ENCODE peak calls at places on chromosome 13, in seven cellular contexts. J, U, S, P, Z, M and Q are unnamed samples.
A peak's percentile ranks its signal among the peaks of the same experiment; 100 is the strongest.

GRCh38 chr13:23630349-23631093 is 60.3 kb downstream of the TNFRSF19 start:
- DNase-seq in J (no peak), U (no peak), S (no peak), P (no peak), Z (no peak), M (no peak), Q (no peak)

GRCh38 chr13:100129605-100130004 is 40.7 kb downstream of the PCCA start:
- DNase-seq in J (no peak), U (no peak), S (no peak), P (no peak), Z (no peak), M (no peak), Q (no peak)

GRCh38 chr13:101231751-101232428 is 184.4 kb downstream of the NALCN start:
- DNase-seq in J (no peak), U (peak; percentile 8), S (no peak), P (no peak), Z (no peak), M (no peak), Q (no peak)

GRCh38 chr13:44921931-44922758 is 67.1 kb downstream of the NUFIP1 start:
- DNase-seq in J (peak; percentile 72), U (peak; percentile 90), S (peak; percentile 54), P (no peak), Z (peak; percentile 95), M (peak; percentile 64), Q (no peak)

GRCh38 chr13:43804461-43805070 is 17.8 kb upstream of the ENOX1 start:
- DNase-seq in J (peak; percentile 30), U (no peak), S (no peak), P (no peak), Z (peak; percentile 85), M (no peak), Q (peak; percentile 42)

GRCh38 chr13:99614465-99614885 is 113.2 kb downstream of the TM9SF2 start:
- DNase-seq in J (no peak), U (no peak), S (no peak), P (no peak), Z (peak; percentile 38), M (peak; percentile 39), Q (no peak)

GRCh38 chr13:44899967-44900366 is 89.3 kb downstream of the NUFIP1 start:
- DNase-seq in J (no peak), U (no peak), S (no peak), P (no peak), Z (peak; percentile 28), M (no peak), Q (no peak)

GRCh38 chr13:90738881-90739280 is 608.6 kb upstream of the MIR17HG start:
- DNase-seq in J (no peak), U (no peak), S (no peak), P (no peak), Z (peak; percentile 55), M (no peak), Q (no peak)

GRCh38 chr13:46595136-46595917 is 42.4 kb downstream of the LRCH1 start:
- DNase-seq in J (no peak), U (no peak), S (no peak), P (no peak), Z (peak; percentile 40), M (no peak), Q (no peak)

GRCh38 chr13:23271331-23271730 is 90.6 kb downstream of the SGCG start:
- DNase-seq in J (no peak), U (no peak), S (no peak), P (no peak), Z (no peak), M (no peak), Q (no peak)

GRCh38 chr13:49093376-49093775 is 117.7 kb downstream of the FNDC3A start:
- DNase-seq in J (no peak), U (no peak), S (no peak), P (no peak), Z (no peak), M (no peak), Q (no peak)

GRCh38 chr13:68050746-68051145 is 820.6 kb upstream of the PCDH9 start:
- DNase-seq in J (no peak), U (no peak), S (no peak), P (no peak), Z (no peak), M (no peak), Q (no peak)

GRCh38 chr13:36038785-36039415 is 92.3 kb downstream of the DCLK1 start:
- DNase-seq in J (no peak), U (no peak), S (no peak), P (no peak), Z (no peak), M (no peak), Q (no peak)

GRCh38 chr13:51781246-51782022 is 22.5 kb downstream of the DHRS12 start:
- DNase-seq in J (no peak), U (no peak), S (no peak), P (no peak), Z (peak; percentile 34), M (peak; percentile 61), Q (no peak)

GRCh38 chr13:45280751-45281634 is 60.0 kb downstream of the TPT1 start:
- DNase-seq in J (peak; percentile 46), U (peak; percentile 45), S (peak; percentile 31), P (peak; percentile 86), Z (peak; percentile 81), M (peak; percentile 73), Q (peak; percentile 63)

GRCh38 chr13:31327157-31327556 is 127.4 kb downstream of the B3GLCT start:
- DNase-seq in J (no peak), U (no peak), S (no peak), P (no peak), Z (no peak), M (no peak), Q (no peak)

GRCh38 chr13:94464771-94465170 is 14.7 kb downstream of the DCT start:
- DNase-seq in J (no peak), U (no peak), S (no peak), P (no peak), Z (no peak), M (no peak), Q (no peak)

GRCh38 chr13:104586010-104586746 is 1520.0 kb upstream of the SLC10A2 start:
- DNase-seq in J (peak; percentile 5), U (no peak), S (no peak), P (no peak), Z (peak; percentile 93), M (no peak), Q (no peak)

GRCh38 chr13:65154661-65155447 is 2075.3 kb downstream of the PCDH9 start:
- DNase-seq in J (no peak), U (no peak), S (no peak), P (no peak), Z (no peak), M (no peak), Q (no peak)
- TF ChIP-seq CTCF in J (no peak), U (no peak), S (no peak), P (no peak), Z (no peak), M (no peak), Q (no peak)

GRCh38 chr13:39417131-39417530 is 185.9 kb downstream of the LHFPL6 start:
- DNase-seq in J (no peak), U (no peak), S (no peak), P (no peak), Z (peak; percentile 57), M (no peak), Q (peak; percentile 29)
- TF ChIP-seq CTCF in J (peak; percentile 27), U (peak; percentile 7), S (no peak), P (no peak), Z (peak; percentile 42), M (no peak), Q (peak; percentile 58)

GRCh38 chr13:87667686-87668085 is 3.5 kb upstream of the SLITRK5 start:
- DNase-seq in J (no peak), U (no peak), S (no peak), P (no peak), Z (no peak), M (no peak), Q (no peak)

GRCh38 chr13:87671824-87672603 is 843 bp downstream of the SLITRK5 start:
- DNase-seq in J (no peak), U (no peak), S (no peak), P (no peak), Z (no peak), M (no peak), Q (peak; percentile 32)

GRCh38 chr13:87671031-87671823 is at the start of gene SLITRK5:
- DNase-seq in J (no peak), U (no peak), S (peak; percentile 60), P (peak; percentile 84), Z (peak; percentile 59), M (peak; percentile 70), Q (peak; percentile 89)

GRCh38 chr13:87666826-87667225 is 4.3 kb upstream of the SLITRK5 start:
- DNase-seq in J (no peak), U (no peak), S (no peak), P (no peak), Z (no peak), M (no peak), Q (no peak)

GRCh38 chr13:87669379-87669978 is 1.7 kb upstream of the SLITRK5 start:
- DNase-seq in J (no peak), U (no peak), S (no peak), P (no peak), Z (peak; percentile 26), M (no peak), Q (no peak)
- TF ChIP-seq CTCF in J (peak; percentile 73), U (peak; percentile 43), S (peak; percentile 36), P (no peak), Z (peak; percentile 53), M (no peak), Q (peak; percentile 53)

GRCh38 chr13:107373551-107373950 is 805.6 kb upstream of the ARGLU1 start:
- DNase-seq in J (no peak), U (peak; percentile 42), S (no peak), P (no peak), Z (peak; percentile 75), M (no peak), Q (no peak)
- TF ChIP-seq CTCF in J (peak; percentile 34), U (peak; percentile 70), S (no peak), P (no peak), Z (peak; percentile 60), M (peak; percentile 36), Q (peak; percentile 33)

DNA sequence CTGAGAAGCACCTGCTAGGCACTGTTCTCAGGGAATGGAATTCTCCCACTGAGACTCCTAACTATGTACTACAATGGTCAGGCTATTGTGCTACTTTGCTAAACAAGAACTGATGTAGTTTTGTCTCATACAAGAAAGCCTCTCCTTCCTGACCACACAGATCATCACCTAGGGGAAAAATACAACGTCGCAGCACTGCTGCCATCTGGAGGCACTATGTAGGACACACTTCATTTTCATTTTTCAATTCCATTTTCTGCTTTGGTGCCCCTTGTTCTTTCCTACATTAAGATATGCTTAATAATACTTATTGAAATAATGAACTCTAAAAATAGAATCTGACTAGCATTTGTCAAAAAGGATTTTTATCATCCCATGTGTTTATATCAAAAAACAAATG is 21.1 kb downstream of the PROSER1 start:
- DNase-seq in J (no peak), U (no peak), S (no peak), P (no peak), Z (peak; percentile 51), M (no peak), Q (no peak)
- TF ChIP-seq CTCF in J (peak; percentile 60), U (peak; percentile 44), S (no peak), P (peak; percentile 31), Z (peak; percentile 61), M (no peak), Q (peak; percentile 48)

GRCh38 chr13:65677906-65678305 is 1552.2 kb downstream of the PCDH9 start:
- DNase-seq in J (no peak), U (no peak), S (no peak), P (no peak), Z (peak; percentile 51), M (no peak), Q (no peak)
- TF ChIP-seq CTCF in J (no peak), U (peak; percentile 28), S (no peak), P (no peak), Z (peak; percentile 30), M (no peak), Q (no peak)

GRCh38 chr13:79901336-79901735 is 420.4 kb downstream of the NDFIP2 start:
- DNase-seq in J (no peak), U (no peak), S (no peak), P (no peak), Z (peak; percentile 71), M (no peak), Q (no peak)
- TF ChIP-seq CTCF in J (no peak), U (no peak), S (no peak), P (no peak), Z (peak; percentile 38), M (no peak), Q (no peak)